ENCODE peak calls at places on chromosomes 4 and X, in six cellular contexts. G, Z, T, L, H and J are unnamed samples.

GRCh38 chrX:39821011-39821708 is 276.6 kb downstream of the BCOR start:
- DNase-seq in Z (no peak), L (peak; percentile 53), G (peak; percentile 33), T (no peak), H (peak; percentile 55), J (peak; percentile 26)

GRCh38 chr4:71187399-71188196 is 151.2 kb upstream of the SLC4A4 start:
- DNase-seq in H (peak; percentile 38), L (no peak), Z (peak; percentile 60), G (peak; percentile 23), T (peak; percentile 84), J (peak; percentile 47)

GRCh38 chr4:76091052-76091451 is 16.5 kb downstream of the ART3 start:
- DNase-seq in L (no peak), G (no peak), H (no peak), T (no peak), Z (no peak), J (no peak)

GRCh38 chr4:182432819-182433218 is 189.6 kb downstream of the TENM3 start:
- DNase-seq in Z (no peak), H (no peak), L (no peak), G (no peak), T (no peak), J (no peak)

GRCh38 chrX:128975716-128976115 is 547.6 kb downstream of the SMARCA1 start:
- DNase-seq in H (no peak), T (no peak), Z (peak; percentile 51), G (peak; percentile 17), L (peak; percentile 72), J (peak; percentile 38)

GRCh38 chr4:30103455-30103854 is 616.7 kb upstream of the PCDH7 start:
- DNase-seq in L (no peak), Z (no peak), T (no peak), H (no peak), G (no peak), J (no peak)

GRCh38 chr4:7808752-7809151 is 130.9 kb downstream of the AFAP1 start:
- DNase-seq in Z (no peak), T (no peak), G (no peak), H (no peak), L (no peak), J (no peak)

GRCh38 chr4:145066063-145066501 is 31.9 kb downstream of the ANAPC10 start:
- DNase-seq in T (no peak), Z (no peak), L (peak; percentile 77), H (no peak), G (no peak), J (no peak)

GRCh38 chr4:176499518-176499917 is 179.8 kb downstream of the SPCS3 start:
- DNase-seq in L (no peak), T (no peak), H (no peak), G (no peak), Z (no peak), J (no peak)

GRCh38 chr4:159043861-159044260 is 59.0 kb upstream of the RAPGEF2 start:
- DNase-seq in Z (no peak), L (no peak), G (no peak), H (no peak), T (no peak), J (no peak)

GRCh38 chrX:114500622-114501021 is 83.3 kb upstream of the HTR2C start:
- DNase-seq in H (no peak), L (no peak), T (no peak), G (no peak), Z (no peak), J (no peak)

GRCh38 chrX:136126892-136127406 is 20.4 kb upstream of the FHL1 start:
- DNase-seq in Z (no peak), L (no peak), T (no peak), G (no peak), H (no peak), J (no peak)

GRCh38 chr4:39324446-39324845 is 41.7 kb downstream of the RFC1 start:
- DNase-seq in L (no peak), Z (no peak), H (no peak), G (no peak), T (no peak), J (no peak)

GRCh38 chr4:39326468-39326960 is 39.6 kb downstream of the RFC1 start:
- DNase-seq in G (no peak), H (no peak), L (no peak), Z (no peak), T (no peak), J (no peak)

GRCh38 chr4:39320381-39321115 is 45.6 kb downstream of the RFC1 start:
- DNase-seq in L (no peak), Z (no peak), H (no peak), G (no peak), T (no peak), J (no peak)

GRCh38 chr4:39323836-39324235 is 42.3 kb downstream of the RFC1 start:
- DNase-seq in G (no peak), L (no peak), H (no peak), Z (no peak), T (no peak), J (no peak)

DNA sequence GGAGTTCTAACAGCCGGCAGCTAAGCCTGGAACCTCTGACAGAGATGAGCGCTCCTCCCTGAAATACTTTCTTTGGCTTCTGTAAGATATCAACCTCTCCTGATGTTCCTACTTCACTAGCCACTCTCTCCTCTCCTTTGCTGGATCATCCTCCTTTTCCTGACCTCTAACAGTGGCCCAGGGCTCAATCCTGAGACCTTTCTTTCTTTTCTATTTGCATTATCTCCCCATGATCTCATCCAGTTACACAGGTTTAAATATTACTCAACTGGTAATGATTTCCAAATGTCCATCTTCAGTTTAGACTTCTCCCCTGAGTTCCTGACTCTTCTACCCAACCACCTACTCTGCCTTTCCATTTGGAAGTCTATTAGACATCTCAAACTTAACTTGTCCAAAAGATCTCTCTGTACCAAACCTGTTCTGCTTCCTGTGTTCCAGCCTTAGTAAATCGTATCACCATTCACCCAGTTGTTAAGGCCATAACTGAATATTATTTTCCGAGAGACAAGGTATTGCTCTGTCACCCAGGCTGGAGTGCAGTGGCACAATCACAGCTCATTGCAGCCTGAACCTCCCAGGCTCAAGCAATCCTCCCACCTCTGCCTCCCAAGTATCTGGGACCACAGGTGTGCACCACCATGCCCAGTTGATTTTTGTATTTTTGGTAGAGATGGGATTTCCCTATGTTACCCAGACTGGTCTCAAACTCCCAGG is 41.1 kb downstream of the RFC1 start:
- DNase-seq in H (no peak), T (no peak), Z (no peak), L (no peak), G (no peak), J (no peak)
- TF ChIP-seq CTCF in H (no peak), T (no peak), Z (no peak), L (no peak), G (no peak), J (no peak)

DNA sequence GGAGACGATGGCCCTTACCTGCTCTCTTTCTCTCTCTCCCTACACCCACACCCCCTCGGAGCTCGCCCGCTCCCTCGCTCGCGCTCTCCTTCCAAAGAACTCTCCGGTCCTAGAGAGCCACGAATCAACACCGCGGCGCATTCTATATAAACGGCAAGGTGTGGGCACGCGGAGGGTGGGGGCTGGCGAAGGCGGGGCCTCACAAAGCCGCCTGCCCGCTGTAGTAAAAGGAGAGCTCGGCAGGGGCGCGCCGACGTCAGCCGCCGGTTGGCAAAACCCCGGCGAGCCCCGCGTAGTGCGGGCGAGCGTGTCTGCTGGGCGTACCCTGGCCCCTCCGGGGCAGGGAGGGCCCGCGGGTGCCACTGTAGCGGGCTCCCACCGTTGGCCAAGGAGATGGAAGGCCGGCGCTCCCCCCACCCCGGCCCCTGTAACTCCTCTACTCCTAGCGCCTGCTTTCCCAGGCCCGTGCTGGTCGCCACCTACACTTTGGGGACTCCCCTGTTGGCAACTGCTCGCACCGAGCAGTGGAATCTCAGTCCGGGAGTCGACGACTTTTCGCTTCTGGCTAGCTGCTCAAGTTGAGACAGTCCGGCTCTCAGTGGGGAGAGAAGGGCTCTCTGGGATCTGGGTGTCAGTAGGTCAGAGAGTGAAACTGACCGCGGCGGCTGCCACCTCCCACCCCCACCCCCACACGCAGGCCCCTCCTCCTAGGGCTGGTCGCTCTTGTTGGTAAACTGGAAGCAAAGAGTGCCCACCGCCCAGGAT is 325.5 kb upstream of the F9 start:
- DNase-seq in H (peak; percentile 53), G (peak; percentile 15), T (peak; percentile 85), Z (peak; percentile 73), L (peak; percentile 69), J (peak; percentile 6)
- TF ChIP-seq CTCF in H (no peak), G (no peak), T (no peak), Z (no peak), L (no peak), J (no peak)

GRCh38 chrX:9757366-9757765 is 8.3 kb downstream of the GPR143 start:
- DNase-seq in Z (no peak), H (no peak), L (no peak), G (no peak), T (no peak), J (no peak)
- TF ChIP-seq CTCF in Z (no peak), H (no peak), L (no peak), G (no peak), T (no peak), J (no peak)

GRCh38 chrX:154813801-154814200 is 8.5 kb upstream of the MPP1 start:
- DNase-seq in T (no peak), G (no peak), H (no peak), Z (no peak), L (peak; percentile 56), J (no peak)
- TF ChIP-seq CTCF in T (no peak), G (no peak), H (no peak), Z (no peak), L (no peak), J (no peak)

DNA sequence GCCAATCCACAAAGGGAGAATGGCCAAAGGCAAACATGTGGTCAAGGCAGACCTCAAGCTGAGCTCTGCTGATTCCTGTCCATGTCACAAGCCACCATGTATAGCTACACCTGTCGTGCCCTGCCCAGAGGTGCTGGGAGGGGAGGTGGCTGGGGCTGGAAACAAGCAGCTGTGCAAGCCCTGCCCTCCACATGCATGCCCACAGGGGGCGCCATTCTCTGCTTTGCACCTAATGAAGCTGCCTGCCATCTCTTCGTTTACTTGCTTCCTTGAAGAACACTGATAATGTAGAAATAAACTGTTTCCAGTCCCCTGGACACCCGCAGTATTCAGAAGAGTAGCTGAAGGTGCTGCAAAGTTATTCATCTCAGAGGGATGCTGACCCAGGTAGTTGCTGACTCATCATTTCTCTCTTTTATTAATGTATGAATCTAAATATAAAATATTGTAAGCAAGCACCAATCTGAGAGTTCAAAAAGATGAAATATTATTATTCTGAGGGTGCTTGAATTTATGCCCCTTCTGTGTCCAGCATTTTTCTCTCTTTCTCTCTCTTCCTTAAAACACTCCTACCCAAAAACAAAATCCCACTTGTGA is 278.6 kb downstream of the ADGRA3 start:
- DNase-seq in T (no peak), H (peak; percentile 23), L (peak; percentile 91), G (no peak), Z (peak; percentile 68), J (peak; percentile 70)
- TF ChIP-seq CTCF in T (no peak), H (peak; percentile 15), L (peak; percentile 95), G (peak; percentile 22), Z (peak; percentile 35), J (peak; percentile 75)